ENCODE peak calls at places on chromosomes 2 and 18, in four cellular contexts. N is K562, Q is GM12878, K is HepG2. U is an unnamed sample.

GRCh38 chr18:62531078-62531477 is 8.3 kb downstream of the ZCCHC2 start:
- DNase-seq in N (no peak), Q (no peak), K (no peak), U (no peak)

GRCh38 chr18:12639990-12640880 is 17.7 kb downstream of the SPIRE1 start:
- DNase-seq in N (peak; percentile 29), Q (no peak), K (peak; percentile 68), U (peak; percentile 81)

GRCh38 chr2:218607436-218608115 is at the start of gene PLCD4:
- DNase-seq in N (no peak), Q (no peak), K (no peak), U (no peak)

GRCh38 chr18:58862851-58863538 is 1.7 kb upstream of the ZNF532 start:
- DNase-seq in N (no peak), Q (no peak), K (no peak), U (peak; percentile 25)

GRCh38 chr2:36147670-36148390 is 207.7 kb upstream of the CRIM1 start:
- DNase-seq in N (no peak), Q (peak; percentile 26), K (no peak), U (no peak)

GRCh38 chr18:13455470-13455869 is 236.9 kb downstream of the LDLRAD4 start:
- DNase-seq in N (no peak), Q (no peak), K (no peak), U (no peak)

GRCh38 chr2:55901322-55901721 is 22.3 kb downstream of the EFEMP1 start:
- DNase-seq in N (peak; percentile 62), Q (no peak), K (no peak), U (no peak)

GRCh38 chr18:55416791-55417190 is 171.2 kb downstream of the TCF4 start:
- DNase-seq in N (no peak), Q (no peak), K (no peak), U (no peak)

DNA sequence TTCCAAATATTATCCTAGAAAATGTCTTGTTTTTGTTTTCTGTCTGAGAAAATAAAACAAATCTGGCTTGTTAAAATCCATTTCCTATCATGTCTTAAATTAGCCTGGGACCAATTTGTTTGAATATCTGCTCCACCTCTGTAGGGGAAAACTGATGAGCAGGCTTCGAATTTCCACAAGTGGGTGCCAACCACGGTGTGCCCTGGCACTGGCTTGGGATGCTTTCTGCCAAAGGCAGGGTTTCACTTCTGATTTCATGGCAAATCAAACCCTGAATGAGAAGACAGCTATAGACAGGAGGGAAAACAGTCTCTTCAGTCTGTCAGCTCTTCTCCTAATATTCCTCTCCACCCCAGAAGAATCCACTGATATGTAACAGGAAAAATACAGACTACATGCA is 33.7 kb upstream of the STAT4 start:
- DNase-seq in N (no peak), Q (no peak), K (no peak), U (no peak)
- TF ChIP-seq KDM1A in N (no peak), Q (no peak), K (no peak), U (no peak)

GRCh38 chr2:112065966-112066365 is 10.9 kb downstream of the TMEM87B start:
- DNase-seq in N (no peak), Q (no peak), K (no peak), U (no peak)
- TF ChIP-seq POLR2AphosphoS2 in N (no peak), Q (no peak), K (no peak), U (no peak)

GRCh38 chr2:241701155-241701404 is 759 bp upstream of the ING5 start:
- DNase-seq in N (no peak), Q (peak; percentile 51), K (no peak), U (no peak)
- TF ChIP-seq CTCF in N (no peak), Q (peak; percentile 59), K (peak; percentile 78), U (peak; percentile 34)

GRCh38 chr18:79815657-79816056 is 17.9 kb downstream of the KCNG2 start:
- DNase-seq in N (no peak), Q (no peak), K (no peak), U (no peak)

GRCh38 chr18:79817607-79817998 is 19.9 kb downstream of the KCNG2 start:
- DNase-seq in N (no peak), Q (no peak), K (no peak), U (no peak)

GRCh38 chr18:79818036-79818435 is 20.3 kb downstream of the KCNG2 start:
- DNase-seq in N (no peak), Q (no peak), K (no peak), U (no peak)

GRCh38 chr18:79816092-79816491 is 18.4 kb downstream of the KCNG2 start:
- DNase-seq in N (no peak), Q (no peak), K (no peak), U (no peak)

DNA sequence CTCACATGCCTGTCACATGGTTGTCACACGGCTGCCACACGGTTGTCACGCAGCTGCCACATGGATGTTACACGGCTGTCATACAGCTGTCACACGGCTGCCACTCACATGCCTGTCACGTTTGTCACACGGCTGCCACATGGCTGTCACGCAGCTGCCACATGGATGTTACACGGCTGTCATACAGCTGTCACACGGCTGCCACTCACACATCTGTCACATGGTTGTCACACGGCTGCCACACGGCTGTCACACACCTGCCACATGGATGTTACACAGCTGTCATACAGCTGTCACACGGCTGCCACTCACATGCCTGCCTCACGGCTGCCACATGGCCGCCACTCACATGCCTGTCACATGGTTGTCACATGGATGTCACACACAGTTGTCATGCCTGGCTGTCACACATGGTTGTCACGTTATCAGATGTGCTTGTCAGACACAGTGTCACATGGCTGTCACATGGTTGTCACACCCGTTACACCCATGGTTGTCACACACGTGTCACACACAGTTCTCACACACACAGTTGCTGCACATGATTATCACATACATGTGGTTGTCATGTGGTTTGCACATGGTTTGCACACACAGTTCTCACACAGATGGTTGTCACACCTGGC is 19.4 kb downstream of the KCNG2 start:
- DNase-seq in N (no peak), Q (no peak), K (no peak), U (no peak)
- TF ChIP-seq KDM1A in N (no peak), Q (no peak), K (no peak), U (no peak)

GRCh38 chr2:156435392-156435724 is 821 bp upstream of the GPD2 start:
- DNase-seq in N (no peak), Q (no peak), K (no peak), U (no peak)

GRCh38 chr2:156435725-156436476 is at the start of gene GPD2:
- DNase-seq in N (peak; percentile 79), Q (no peak), K (no peak), U (peak; percentile 88)

GRCh38 chr2:156437876-156438410 is 1.8 kb downstream of the GPD2 start:
- DNase-seq in N (no peak), Q (no peak), K (no peak), U (no peak)

GRCh38 chr2:156437272-156437671 is 1.1 kb downstream of the GPD2 start:
- DNase-seq in N (peak; percentile 21), Q (no peak), K (no peak), U (peak; percentile 24)

DNA sequence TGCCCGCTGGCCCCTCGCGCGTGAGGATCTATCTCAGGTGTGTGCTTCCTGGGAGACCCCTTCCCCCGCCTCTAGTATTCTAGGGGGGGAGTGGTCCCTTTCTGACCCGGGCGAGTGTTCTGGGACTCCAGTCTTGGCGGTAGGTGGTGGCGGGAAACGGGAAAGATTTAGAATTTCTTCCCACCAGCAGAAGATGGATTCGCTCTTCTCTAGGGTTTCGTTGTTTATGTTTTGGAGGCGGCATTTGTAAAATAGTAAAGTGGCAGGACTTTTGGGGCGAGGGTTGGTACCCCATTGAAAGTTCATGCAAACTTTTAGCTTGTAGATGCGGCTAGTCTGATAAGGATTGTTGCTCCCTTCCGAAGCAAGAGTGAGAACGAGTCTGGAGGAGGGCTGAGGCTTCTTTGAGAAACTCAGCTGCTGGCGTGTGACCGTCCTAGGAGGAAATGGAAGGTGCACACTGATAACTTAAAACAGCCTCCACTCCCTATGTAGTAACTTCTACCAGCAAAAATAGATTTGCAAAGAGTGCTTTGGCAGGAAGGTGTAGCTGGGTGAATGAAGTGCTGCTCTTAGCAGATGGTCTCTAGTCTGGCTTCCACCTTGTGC is 402 bp downstream of the GPD2 start:
- DNase-seq in N (peak; percentile 41), Q (no peak), K (no peak), U (peak; percentile 21)
- TF ChIP-seq POLR2AphosphoS2 in N (no peak), Q (no peak), K (no peak), U (no peak)

GRCh38 chr2:9984217-9984739 is 32.8 kb downstream of the GRHL1 start:
- DNase-seq in N (peak; percentile 74), Q (peak; percentile 13), K (peak; percentile 38), U (peak; percentile 90)
- TF ChIP-seq CTCF in N (peak; percentile 78), Q (peak; percentile 70), K (peak; percentile 77), U (peak; percentile 77)

DNA sequence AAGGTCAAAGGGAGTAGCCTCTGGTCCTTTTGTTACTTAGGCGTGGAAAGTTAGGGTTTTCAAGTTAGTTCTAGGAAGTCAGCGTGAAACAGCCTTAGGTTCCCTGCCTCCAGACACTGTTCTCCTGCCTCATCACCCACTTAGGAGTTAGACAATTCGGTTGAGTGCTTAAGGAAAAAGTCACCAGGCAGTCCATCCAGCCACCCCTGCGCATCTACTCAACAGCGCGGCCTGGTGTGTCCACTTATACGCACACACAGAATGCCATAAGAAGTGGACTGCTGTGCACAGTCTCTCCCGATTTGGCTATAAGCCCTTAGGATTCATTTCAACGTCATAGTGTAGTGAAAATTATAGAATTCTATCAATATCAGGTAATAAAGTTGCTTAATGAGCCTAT is 470.8 kb upstream of the TNP1 start:
- DNase-seq in N (no peak), Q (no peak), K (no peak), U (peak; percentile 28)
- TF ChIP-seq KDM1A in N (no peak), Q (no peak), K (no peak), U (no peak)

U was measured in A549.